ENCODE peak calls at places on chromosomes 11 and 22, in five cellular contexts. One of them, this sample, is unnamed.

GRCh38 chr11:100739636-100740035 is 52.5 kb downstream of the ARHGAP42 start:
- DNase-seq in SK-N-SH: no peak
- DNase-seq in H1: no peak
- DNase-seq in GM12892: no peak
- DNase-seq in K562: no peak
- DNase-seq in this sample: no peak

GRCh38 chr22:30640839-30641430 is 5.4 kb downstream of the SLC35E4 start:
- DNase-seq in SK-N-SH: no peak
- DNase-seq in GM12892: no peak
- DNase-seq in K562: no peak
- DNase-seq in H1: no peak
- DNase-seq in this sample: no peak

GRCh38 chr11:80155412-80156017 is 714.7 kb upstream of the TENM4 start:
- DNase-seq in K562: peak; percentile 31
- DNase-seq in GM12892: no peak
- DNase-seq in H1: no peak
- DNase-seq in SK-N-SH: peak; percentile 24
- DNase-seq in this sample: no peak

GRCh38 chr22:29733362-29734322 is 13.8 kb downstream of the CABP7 start:
- DNase-seq in K562: no peak
- DNase-seq in GM12892: no peak
- DNase-seq in H1: no peak
- DNase-seq in SK-N-SH: peak; percentile 83
- DNase-seq in this sample: no peak

GRCh38 chr11:16278273-16278672 is 78.1 kb downstream of the SOX6 start:
- DNase-seq in GM12892: no peak
- DNase-seq in SK-N-SH: no peak
- DNase-seq in K562: no peak
- DNase-seq in H1: no peak
- DNase-seq in this sample: no peak

GRCh38 chr11:44622721-44623258 is 57.3 kb downstream of the CD82 start:
- DNase-seq in K562: no peak
- DNase-seq in SK-N-SH: no peak
- DNase-seq in GM12892: peak; percentile 4
- DNase-seq in H1: no peak
- DNase-seq in this sample: no peak

GRCh38 chr11:2594267-2594666 is 105.5 kb downstream of the KCNQ1OT1 start:
- DNase-seq in K562: no peak
- DNase-seq in SK-N-SH: no peak
- DNase-seq in H1: no peak
- DNase-seq in GM12892: no peak
- DNase-seq in this sample: no peak

GRCh38 chr11:112292785-112293407 is 32.2 kb upstream of the PLET1 start:
- DNase-seq in SK-N-SH: no peak
- DNase-seq in H1: no peak
- DNase-seq in K562: no peak
- DNase-seq in GM12892: no peak
- DNase-seq in this sample: no peak

GRCh38 chr22:24156146-24156914 is 25.0 kb upstream of the SUSD2 start:
- DNase-seq in GM12892: peak; percentile 78
- DNase-seq in H1: no peak
- DNase-seq in SK-N-SH: peak; percentile 82
- DNase-seq in K562: no peak
- DNase-seq in this sample: peak; percentile 84

GRCh38 chr11:65412271-65413076 is 10.1 kb upstream of the NEAT1 start:
- DNase-seq in SK-N-SH: no peak
- DNase-seq in GM12892: no peak
- DNase-seq in K562: no peak
- DNase-seq in H1: no peak
- DNase-seq in this sample: no peak

GRCh38 chr11:7892751-7893356 is 38.2 kb downstream of the OR10A6 start:
- DNase-seq in GM12892: no peak
- DNase-seq in SK-N-SH: peak; percentile 56
- DNase-seq in H1: no peak
- DNase-seq in K562: peak; percentile 11
- DNase-seq in this sample: no peak

GRCh38 chr22:49331223-49331815 is 496.4 kb downstream of the BRD1 start:
- DNase-seq in GM12892: no peak
- DNase-seq in K562: no peak
- DNase-seq in H1: no peak
- DNase-seq in SK-N-SH: no peak
- DNase-seq in this sample: no peak

GRCh38 chr11:23727821-23728220 is 769.0 kb upstream of the LUZP2 start:
- DNase-seq in GM12892: no peak
- DNase-seq in K562: no peak
- DNase-seq in H1: no peak
- DNase-seq in SK-N-SH: no peak
- DNase-seq in this sample: no peak

GRCh38 chr22:49866646-49867045 is 13.0 kb downstream of the ZBED4 start:
- DNase-seq in H1: no peak
- DNase-seq in GM12892: no peak
- DNase-seq in SK-N-SH: no peak
- DNase-seq in K562: no peak
- DNase-seq in this sample: no peak

GRCh38 chr11:83574516-83574915 is 288.3 kb upstream of the CCDC90B start:
- DNase-seq in K562: no peak
- DNase-seq in H1: no peak
- DNase-seq in SK-N-SH: no peak
- DNase-seq in GM12892: no peak
- DNase-seq in this sample: no peak

GRCh38 chr11:19821412-19821875 is 108.8 kb downstream of the NAV2 start:
- DNase-seq in SK-N-SH: no peak
- DNase-seq in K562: no peak
- DNase-seq in H1: no peak
- DNase-seq in GM12892: no peak
- DNase-seq in this sample: no peak

GRCh38 chr11:25613899-25614298 is 718.0 kb upstream of the ANO3 start:
- DNase-seq in H1: no peak
- DNase-seq in K562: no peak
- DNase-seq in GM12892: no peak
- DNase-seq in SK-N-SH: no peak
- DNase-seq in this sample: no peak

GRCh38 chr11:75301602-75302345 is 49.7 kb downstream of the ARRB1 start:
- DNase-seq in GM12892: no peak
- DNase-seq in H1: no peak
- DNase-seq in K562: no peak
- DNase-seq in SK-N-SH: no peak
- DNase-seq in this sample: no peak

GRCh38 chr11:122102426-122102825 is 13.6 kb downstream of the BLID start:
- DNase-seq in H1: no peak
- DNase-seq in K562: no peak
- DNase-seq in SK-N-SH: no peak
- DNase-seq in GM12892: no peak
- DNase-seq in this sample: no peak

GRCh38 chr22:33006220-33006954 is 51.8 kb downstream of the SYN3 start:
- DNase-seq in H1: no peak
- DNase-seq in GM12892: no peak
- DNase-seq in SK-N-SH: no peak
- DNase-seq in K562: no peak
- DNase-seq in this sample: no peak

GRCh38 chr11:74871037-74871436 is 77.9 kb downstream of the XRRA1 start:
- DNase-seq in K562: no peak
- DNase-seq in H1: no peak
- DNase-seq in SK-N-SH: no peak
- DNase-seq in GM12892: no peak
- DNase-seq in this sample: no peak

GRCh38 chr11:95466406-95466805 is 235.4 kb upstream of the SESN3 start:
- DNase-seq in SK-N-SH: no peak
- DNase-seq in GM12892: no peak
- DNase-seq in H1: no peak
- DNase-seq in K562: no peak
- DNase-seq in this sample: no peak

GRCh38 chr11:104799251-104799650 is 99.0 kb downstream of the CASP12 start:
- DNase-seq in SK-N-SH: no peak
- DNase-seq in K562: no peak
- DNase-seq in GM12892: no peak
- DNase-seq in H1: no peak
- DNase-seq in this sample: no peak

GRCh38 chr11:114586797-114587196 is 8.8 kb downstream of the NXPE4 start:
- DNase-seq in SK-N-SH: no peak
- DNase-seq in GM12892: no peak
- DNase-seq in K562: no peak
- DNase-seq in H1: no peak
- DNase-seq in this sample: no peak

GRCh38 chr22:42299586-42300285 is 29.3 kb upstream of the TCF20 start:
- DNase-seq in SK-N-SH: no peak
- DNase-seq in H1: no peak
- DNase-seq in GM12892: no peak
- DNase-seq in K562: peak; percentile 55
- DNase-seq in this sample: no peak

GRCh38 chr11:15195454-15196200 is 80.9 kb downstream of the INSC start:
- DNase-seq in K562: no peak
- DNase-seq in SK-N-SH: no peak
- DNase-seq in GM12892: no peak
- DNase-seq in H1: no peak
- DNase-seq in this sample: no peak

GRCh38 chr11:108414958-108415357 is 52.4 kb downstream of the C11orf65 start:
- DNase-seq in GM12892: no peak
- DNase-seq in K562: no peak
- DNase-seq in SK-N-SH: no peak
- DNase-seq in H1: no peak
- DNase-seq in this sample: no peak

GRCh38 chr22:46661221-46661851 is 41.1 kb downstream of the GRAMD4 start:
- DNase-seq in SK-N-SH: peak; percentile 77
- DNase-seq in GM12892: no peak
- DNase-seq in K562: no peak
- DNase-seq in H1: no peak
- DNase-seq in this sample: no peak
- TF ChIP-seq TAF1 in SK-N-SH: no peak
- TF ChIP-seq TAF1 in GM12892: no peak
- TF ChIP-seq TAF1 in K562: no peak
- TF ChIP-seq TAF1 in H1: no peak
- TF ChIP-seq TAF1 in this sample: no peak

GRCh38 chr11:126339866-126340434 is 15.5 kb upstream of the ST3GAL4 start:
- DNase-seq in GM12892: no peak
- DNase-seq in K562: no peak
- DNase-seq in H1: no peak
- DNase-seq in SK-N-SH: no peak
- DNase-seq in this sample: no peak

GRCh38 chr11:126340960-126341709 is 14.4 kb upstream of the ST3GAL4 start:
- DNase-seq in H1: no peak
- DNase-seq in SK-N-SH: no peak
- DNase-seq in K562: no peak
- DNase-seq in GM12892: no peak
- DNase-seq in this sample: no peak

GRCh38 chr11:126343051-126343450 is 12.4 kb upstream of the ST3GAL4 start:
- DNase-seq in GM12892: no peak
- DNase-seq in K562: no peak
- DNase-seq in H1: no peak
- DNase-seq in SK-N-SH: no peak
- DNase-seq in this sample: no peak

GRCh38 chr11:126339073-126339865 is 16.2 kb upstream of the ST3GAL4 start:
- DNase-seq in H1: no peak
- DNase-seq in GM12892: no peak
- DNase-seq in SK-N-SH: no peak
- DNase-seq in K562: no peak
- DNase-seq in this sample: no peak

GRCh38 chr11:126341760-126342161 is 13.7 kb upstream of the ST3GAL4 start:
- DNase-seq in H1: no peak
- DNase-seq in SK-N-SH: no peak
- DNase-seq in GM12892: no peak
- DNase-seq in K562: no peak
- DNase-seq in this sample: no peak
- TF ChIP-seq TAF1 in H1: no peak
- TF ChIP-seq TAF1 in SK-N-SH: peak; percentile 35
- TF ChIP-seq TAF1 in GM12892: no peak
- TF ChIP-seq TAF1 in K562: no peak
- TF ChIP-seq TAF1 in this sample: no peak

DNA sequence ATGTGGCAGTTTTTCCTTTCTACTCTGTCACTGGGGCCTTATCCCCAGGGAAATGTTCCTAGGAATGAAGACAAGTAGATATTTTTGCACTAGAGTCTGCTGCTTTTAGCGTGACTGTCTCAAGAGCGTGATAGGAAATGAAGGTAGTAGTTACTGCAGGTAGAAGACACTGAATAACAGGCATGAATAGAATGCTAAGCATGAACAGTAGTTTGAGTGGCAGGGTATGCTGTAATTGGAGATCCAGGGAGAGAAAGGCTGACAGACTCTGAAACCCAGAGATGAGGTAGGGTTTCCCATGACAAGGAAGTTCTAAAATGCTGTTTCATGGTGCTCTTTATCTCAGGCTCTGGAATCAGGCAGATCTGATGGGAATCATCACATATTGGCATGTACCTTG is 475.2 kb downstream of the NELL1 start:
- DNase-seq in SK-N-SH: no peak
- DNase-seq in H1: no peak
- DNase-seq in GM12892: no peak
- DNase-seq in K562: no peak
- DNase-seq in this sample: no peak
- TF ChIP-seq TAF1 in SK-N-SH: no peak
- TF ChIP-seq TAF1 in H1: no peak
- TF ChIP-seq TAF1 in GM12892: no peak
- TF ChIP-seq TAF1 in K562: no peak
- TF ChIP-seq TAF1 in this sample: no peak

DNA sequence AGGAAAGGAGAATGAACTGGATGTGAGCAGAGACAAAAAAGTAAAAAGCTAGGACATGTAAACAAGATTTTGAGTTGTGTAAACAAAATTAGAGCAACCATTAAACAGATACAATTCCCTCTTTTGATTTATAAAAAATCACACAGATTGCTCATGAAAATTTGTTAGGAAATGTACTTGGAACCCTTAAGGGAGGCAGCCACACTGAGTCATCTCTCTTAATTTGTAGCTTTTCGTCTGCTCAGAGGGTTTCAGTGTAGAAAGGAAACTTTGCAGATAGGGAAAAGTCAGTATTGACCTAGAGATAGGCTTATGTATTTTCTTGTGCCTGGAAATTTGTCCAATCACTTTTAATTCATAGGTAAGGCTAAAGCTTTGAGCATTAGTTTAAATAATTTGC is 49.6 kb upstream of the ME3 start:
- DNase-seq in GM12892: no peak
- DNase-seq in K562: no peak
- DNase-seq in SK-N-SH: no peak
- DNase-seq in H1: no peak
- DNase-seq in this sample: no peak
- TF ChIP-seq TAF1 in GM12892: no peak
- TF ChIP-seq TAF1 in K562: no peak
- TF ChIP-seq TAF1 in SK-N-SH: no peak
- TF ChIP-seq TAF1 in H1: no peak
- TF ChIP-seq TAF1 in this sample: no peak

DNA sequence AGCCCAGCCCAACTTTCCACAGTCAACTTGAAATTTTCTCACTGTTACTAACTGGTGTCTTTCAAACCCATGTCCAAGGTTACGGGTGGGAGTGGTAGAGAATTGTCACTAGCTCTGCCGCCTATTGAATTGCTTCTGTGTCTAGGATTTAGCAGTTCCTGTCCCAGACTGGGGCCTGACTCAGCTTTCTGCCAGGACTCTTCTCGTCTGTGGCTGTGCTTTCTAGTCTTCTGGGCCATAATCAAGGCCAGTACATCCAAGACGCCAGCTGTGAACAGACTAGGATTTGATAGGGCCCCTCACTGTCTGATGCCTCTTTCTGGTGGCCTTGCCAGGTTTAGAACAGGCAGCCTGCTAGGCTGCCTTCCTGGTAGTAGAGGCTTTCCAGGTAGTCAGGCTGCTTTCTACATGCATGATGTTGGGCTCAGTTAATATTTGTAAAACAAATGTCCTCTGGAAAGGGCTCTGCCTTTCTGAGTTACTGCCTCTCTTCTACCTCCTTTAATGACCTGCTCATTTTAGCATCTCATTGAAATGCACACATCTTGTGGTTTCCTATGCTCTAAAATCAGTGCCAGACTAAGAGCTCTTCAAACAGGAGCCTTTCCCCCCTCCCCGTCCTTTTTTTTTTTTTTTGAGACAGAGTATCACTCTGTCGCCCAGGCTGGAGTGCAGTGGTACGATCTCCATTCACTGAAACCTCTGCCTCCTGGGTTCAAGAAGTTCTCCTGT is 13.1 kb upstream of the HIKESHI start:
- DNase-seq in K562: no peak
- DNase-seq in SK-N-SH: no peak
- DNase-seq in GM12892: no peak
- DNase-seq in H1: no peak
- DNase-seq in this sample: no peak
- TF ChIP-seq TAF1 in K562: no peak
- TF ChIP-seq TAF1 in SK-N-SH: no peak
- TF ChIP-seq TAF1 in GM12892: no peak
- TF ChIP-seq TAF1 in H1: no peak
- TF ChIP-seq TAF1 in this sample: no peak

This sample was measured in GM12891.